ENCODE peak calls at places on chromosomes 12 and 14, in five cellular contexts. One of them, this sample, is unnamed.

GRCh38 chr12:119036878-119037493 is 55.6 kb downstream of the SRRM4 start:
- DNase-seq in mesendoderm: peak; percentile 63
- DNase-seq in IMR-90: no peak
- DNase-seq in trophoblast cell: peak; percentile 61
- DNase-seq in H9: peak; percentile 72
- DNase-seq in this sample: peak; percentile 49

GRCh38 chr12:124847675-124848074 is 16.0 kb downstream of the SCARB1 start:
- DNase-seq in mesendoderm: no peak
- DNase-seq in trophoblast cell: no peak
- DNase-seq in IMR-90: peak; percentile 50
- DNase-seq in H9: no peak
- DNase-seq in this sample: no peak

GRCh38 chr12:67546718-67547117 is 101.8 kb upstream of the DYRK2 start:
- DNase-seq in H9: no peak
- DNase-seq in IMR-90: no peak
- DNase-seq in mesendoderm: no peak
- DNase-seq in trophoblast cell: no peak
- DNase-seq in this sample: no peak

GRCh38 chr14:89221109-89221508 is 195.9 kb downstream of the FOXN3 start:
- DNase-seq in IMR-90: peak; percentile 84
- DNase-seq in mesendoderm: no peak
- DNase-seq in trophoblast cell: peak; percentile 13
- DNase-seq in H9: no peak
- DNase-seq in this sample: no peak

GRCh38 chr14:91245029-91245428 is 525 bp upstream of the GPR68 start:
- DNase-seq in mesendoderm: no peak
- DNase-seq in H9: no peak
- DNase-seq in trophoblast cell: no peak
- DNase-seq in IMR-90: no peak
- DNase-seq in this sample: no peak

GRCh38 chr14:102605026-102605425 is 12.6 kb downstream of the RCOR1 start:
- DNase-seq in mesendoderm: no peak
- DNase-seq in IMR-90: no peak
- DNase-seq in H9: no peak
- DNase-seq in trophoblast cell: peak; percentile 94
- DNase-seq in this sample: no peak

GRCh38 chr14:76974365-76974764 is 54.1 kb downstream of the IRF2BPL start:
- DNase-seq in H9: no peak
- DNase-seq in IMR-90: no peak
- DNase-seq in mesendoderm: no peak
- DNase-seq in trophoblast cell: no peak
- DNase-seq in this sample: no peak

GRCh38 chr12:124301084-124301654 is 6.3 kb downstream of the RFLNA start:
- DNase-seq in mesendoderm: no peak
- DNase-seq in IMR-90: no peak
- DNase-seq in H9: no peak
- DNase-seq in trophoblast cell: no peak
- DNase-seq in this sample: no peak

GRCh38 chr12:34203866-34204620 is 181.7 kb downstream of the ALG10 start:
- DNase-seq in mesendoderm: no peak
- DNase-seq in trophoblast cell: no peak
- DNase-seq in H9: no peak
- DNase-seq in IMR-90: no peak
- DNase-seq in this sample: no peak

GRCh38 chr12:107320929-107321618 is 227.7 kb upstream of the CRY1 start:
- DNase-seq in mesendoderm: peak; percentile 60
- DNase-seq in trophoblast cell: peak; percentile 10
- DNase-seq in H9: peak; percentile 70
- DNase-seq in IMR-90: peak; percentile 26
- DNase-seq in this sample: no peak

GRCh38 chr12:42669471-42669997 is 80.0 kb upstream of the PRICKLE1 start:
- DNase-seq in H9: no peak
- DNase-seq in trophoblast cell: peak; percentile 53
- DNase-seq in mesendoderm: peak; percentile 86
- DNase-seq in IMR-90: no peak
- DNase-seq in this sample: no peak

GRCh38 chr14:91947196-91948184 is at the start of gene FBLN5:
- DNase-seq in IMR-90: peak; percentile 88
- DNase-seq in trophoblast cell: peak; percentile 61
- DNase-seq in H9: peak; percentile 66
- DNase-seq in mesendoderm: peak; percentile 73
- DNase-seq in this sample: peak; percentile 26

GRCh38 chr12:95258146-95258545 is 40.5 kb downstream of the VEZT start:
- DNase-seq in mesendoderm: no peak
- DNase-seq in trophoblast cell: no peak
- DNase-seq in H9: no peak
- DNase-seq in IMR-90: peak; percentile 55
- DNase-seq in this sample: no peak

GRCh38 chr12:54421873-54422250 is 2.8 kb upstream of the ITGA5 start:
- DNase-seq in mesendoderm: no peak
- DNase-seq in IMR-90: no peak
- DNase-seq in H9: no peak
- DNase-seq in trophoblast cell: no peak
- DNase-seq in this sample: no peak

GRCh38 chr14:105486333-105486973 is at the start of gene CRIP1:
- DNase-seq in H9: no peak
- DNase-seq in mesendoderm: no peak
- DNase-seq in IMR-90: no peak
- DNase-seq in trophoblast cell: peak; percentile 54
- DNase-seq in this sample: no peak

GRCh38 chr14:22813145-22813544 is 2.1 kb downstream of the SLC7A7 start:
- DNase-seq in trophoblast cell: no peak
- DNase-seq in IMR-90: no peak
- DNase-seq in mesendoderm: no peak
- DNase-seq in H9: no peak
- DNase-seq in this sample: no peak

GRCh38 chr14:22814373-22814772 is 862 bp downstream of the SLC7A7 start:
- DNase-seq in mesendoderm: no peak
- DNase-seq in IMR-90: no peak
- DNase-seq in trophoblast cell: no peak
- DNase-seq in H9: no peak
- DNase-seq in this sample: no peak

GRCh38 chr14:22812744-22813143 is 2.5 kb downstream of the SLC7A7 start:
- DNase-seq in mesendoderm: peak; percentile 45
- DNase-seq in IMR-90: no peak
- DNase-seq in H9: peak; percentile 66
- DNase-seq in trophoblast cell: no peak
- DNase-seq in this sample: no peak

GRCh38 chr14:22811752-22812151 is 3.5 kb downstream of the SLC7A7 start:
- DNase-seq in mesendoderm: no peak
- DNase-seq in trophoblast cell: peak; percentile 52
- DNase-seq in IMR-90: peak; percentile 87
- DNase-seq in H9: no peak
- DNase-seq in this sample: no peak

GRCh38 chr14:22814945-22815713 is at the start of gene SLC7A7:
- DNase-seq in mesendoderm: peak; percentile 75
- DNase-seq in trophoblast cell: peak; percentile 43
- DNase-seq in IMR-90: no peak
- DNase-seq in H9: peak; percentile 38
- DNase-seq in this sample: no peak
- H4K8ac ChIP-seq in mesendoderm: no peak within 1 kb of the TSS
- H4K8ac ChIP-seq in trophoblast cell: peak within 1 kb of the TSS; percentile 45
- H4K8ac ChIP-seq in IMR-90: peak within 1 kb of the TSS; percentile 61
- H4K8ac ChIP-seq in H9: no peak within 1 kb of the TSS
- H4K8ac ChIP-seq in this sample: no peak within 1 kb of the TSS

GRCh38 chr12:74509886-74510285 is 27.7 kb upstream of the ATXN7L3B start:
- DNase-seq in mesendoderm: no peak
- DNase-seq in trophoblast cell: no peak
- DNase-seq in H9: no peak
- DNase-seq in IMR-90: no peak
- DNase-seq in this sample: no peak

GRCh38 chr12:74515849-74516248 is 21.8 kb upstream of the ATXN7L3B start:
- DNase-seq in IMR-90: no peak
- DNase-seq in trophoblast cell: no peak
- DNase-seq in mesendoderm: no peak
- DNase-seq in H9: no peak
- DNase-seq in this sample: no peak

DNA sequence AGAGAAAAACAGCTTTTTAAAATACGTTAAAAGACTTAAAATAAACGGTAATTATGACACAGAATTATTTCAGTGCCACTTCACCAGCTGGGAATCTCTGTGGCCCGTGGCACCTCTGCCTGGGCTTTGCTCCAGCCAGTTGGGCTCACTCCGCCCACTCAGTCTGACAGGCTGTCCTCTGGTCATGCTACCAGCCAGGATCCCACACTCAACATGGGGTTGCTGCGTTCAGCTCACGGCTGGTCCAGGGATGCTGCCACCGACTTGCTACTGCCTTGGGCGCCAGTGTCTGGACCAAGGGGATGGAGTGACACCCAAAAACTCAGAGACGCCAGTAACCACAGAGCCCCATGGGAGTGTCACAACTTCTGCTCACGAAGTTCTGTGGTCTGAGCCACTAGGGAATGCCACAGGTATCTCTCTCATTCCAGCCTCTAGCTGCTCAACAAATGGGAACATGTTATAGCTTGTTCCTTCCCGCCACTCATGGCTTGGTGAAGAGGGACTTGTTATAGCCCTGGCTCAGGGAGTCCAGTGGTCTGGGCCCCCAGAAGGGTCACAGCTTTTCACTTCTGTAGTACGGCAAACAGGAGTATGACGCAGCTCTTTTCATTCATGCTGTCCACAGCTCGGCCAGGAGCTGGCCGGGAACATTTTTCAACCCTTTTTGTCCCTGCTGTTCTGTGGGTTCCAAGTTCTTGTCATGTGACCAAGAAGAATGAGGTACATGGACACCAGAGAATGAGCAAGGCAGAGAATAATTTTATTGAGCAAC is 23.4 kb upstream of the ATXN7L3B start:
- DNase-seq in IMR-90: no peak
- DNase-seq in trophoblast cell: no peak
- DNase-seq in H9: peak; percentile 33
- DNase-seq in mesendoderm: no peak
- DNase-seq in this sample: no peak
- H4K8ac ChIP-seq in IMR-90: no peak overlapping the region
- H4K8ac ChIP-seq in trophoblast cell: no peak overlapping the region
- H4K8ac ChIP-seq in H9: no peak overlapping the region
- H4K8ac ChIP-seq in mesendoderm: no peak overlapping the region
- H4K8ac ChIP-seq in this sample: no peak overlapping the region

GRCh38 chr14:52067873-52068740 is 752 bp downstream of the NID2 start:
- DNase-seq in trophoblast cell: peak; percentile 38
- DNase-seq in H9: peak; percentile 50
- DNase-seq in IMR-90: peak; percentile 51
- DNase-seq in mesendoderm: peak; percentile 64
- DNase-seq in this sample: peak; percentile 43
- H4K8ac ChIP-seq in trophoblast cell: peak overlapping the region; percentile 54
- H4K8ac ChIP-seq in H9: no peak overlapping the region
- H4K8ac ChIP-seq in IMR-90: peak overlapping the region; percentile 62
- H4K8ac ChIP-seq in mesendoderm: no peak overlapping the region
- H4K8ac ChIP-seq in this sample: no peak overlapping the region

GRCh38 chr14:51658441-51659173 is 6.9 kb downstream of the FRMD6 start:
- DNase-seq in mesendoderm: no peak
- DNase-seq in IMR-90: no peak
- DNase-seq in trophoblast cell: no peak
- DNase-seq in H9: no peak
- DNase-seq in this sample: no peak

GRCh38 chr14:51663783-51664326 is 12.1 kb downstream of the FRMD6 start:
- DNase-seq in trophoblast cell: no peak
- DNase-seq in H9: no peak
- DNase-seq in mesendoderm: no peak
- DNase-seq in IMR-90: no peak
- DNase-seq in this sample: no peak

GRCh38 chr14:51661504-51661903 is 9.8 kb downstream of the FRMD6 start:
- DNase-seq in H9: no peak
- DNase-seq in mesendoderm: no peak
- DNase-seq in IMR-90: peak; percentile 49
- DNase-seq in trophoblast cell: no peak
- DNase-seq in this sample: no peak

GRCh38 chr14:51657762-51658161 is 6.1 kb downstream of the FRMD6 start:
- DNase-seq in IMR-90: peak; percentile 61
- DNase-seq in H9: no peak
- DNase-seq in mesendoderm: no peak
- DNase-seq in trophoblast cell: no peak
- DNase-seq in this sample: no peak

GRCh38 chr14:51660720-51661119 is 9.0 kb downstream of the FRMD6 start:
- DNase-seq in H9: no peak
- DNase-seq in mesendoderm: no peak
- DNase-seq in IMR-90: no peak
- DNase-seq in trophoblast cell: no peak
- DNase-seq in this sample: no peak
- H4K8ac ChIP-seq in H9: no peak overlapping the region
- H4K8ac ChIP-seq in mesendoderm: no peak overlapping the region
- H4K8ac ChIP-seq in IMR-90: no peak overlapping the region
- H4K8ac ChIP-seq in trophoblast cell: no peak overlapping the region
- H4K8ac ChIP-seq in this sample: no peak overlapping the region

GRCh38 chr14:63910593-63911363 is 58.0 kb downstream of the SYNE2 start:
- DNase-seq in trophoblast cell: no peak
- DNase-seq in IMR-90: peak; percentile 67
- DNase-seq in mesendoderm: no peak
- DNase-seq in H9: no peak
- DNase-seq in this sample: no peak
- H4K8ac ChIP-seq in trophoblast cell: no peak overlapping the region
- H4K8ac ChIP-seq in IMR-90: peak overlapping the region; percentile 18
- H4K8ac ChIP-seq in mesendoderm: no peak overlapping the region
- H4K8ac ChIP-seq in H9: no peak overlapping the region
- H4K8ac ChIP-seq in this sample: no peak overlapping the region

DNA sequence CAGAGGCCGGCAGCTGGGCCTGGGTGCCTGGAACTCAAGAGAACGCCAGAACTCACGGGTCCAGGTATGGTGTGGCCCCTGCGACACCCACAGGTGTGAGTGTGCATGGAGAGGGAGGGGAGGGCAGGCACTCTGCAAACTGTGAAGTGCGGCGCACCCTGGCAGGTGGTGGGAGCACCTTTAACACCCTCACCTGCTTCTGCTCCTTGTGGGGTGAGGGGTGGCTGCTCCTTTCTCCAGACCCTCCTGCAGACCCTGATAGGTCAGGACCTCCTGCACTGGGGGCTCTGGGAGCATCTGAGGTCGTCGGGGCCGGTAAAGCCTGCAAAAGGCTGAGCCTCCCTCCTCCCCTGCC is 324.7 kb upstream of the SFSWAP start:
- DNase-seq in H9: no peak
- DNase-seq in mesendoderm: no peak
- DNase-seq in IMR-90: no peak
- DNase-seq in trophoblast cell: no peak
- DNase-seq in this sample: no peak
- H4K8ac ChIP-seq in H9: no peak overlapping the region
- H4K8ac ChIP-seq in mesendoderm: no peak overlapping the region
- H4K8ac ChIP-seq in IMR-90: no peak overlapping the region
- H4K8ac ChIP-seq in trophoblast cell: no peak overlapping the region
- H4K8ac ChIP-seq in this sample: no peak overlapping the region